ENCODE peak calls at places on chromosomes 2 and 18, in four cellular contexts. One of them, this sample, is unnamed.

GRCh38 chr2:225401001-225401400 is 1.5 kb downstream of the NYAP2 start:
- DNase-seq in small intestine: no peak
- DNase-seq in WERI-Rb-1: no peak
- DNase-seq in Peyer's patch: no peak
- DNase-seq in this sample: no peak

GRCh38 chr2:229401126-229401865 is 130.2 kb upstream of the PID1 start:
- DNase-seq in WERI-Rb-1: no peak
- DNase-seq in Peyer's patch: no peak
- DNase-seq in small intestine: no peak
- DNase-seq in this sample: no peak

GRCh38 chr2:88580088-88580487 is 47.2 kb downstream of the EIF2AK3 start:
- DNase-seq in WERI-Rb-1: no peak
- DNase-seq in Peyer's patch: no peak
- DNase-seq in small intestine: no peak
- DNase-seq in this sample: no peak

GRCh38 chr2:199798881-199799580 is 52.0 kb downstream of the FTCDNL1 start:
- DNase-seq in WERI-Rb-1: no peak
- DNase-seq in Peyer's patch: no peak
- DNase-seq in small intestine: no peak
- DNase-seq in this sample: no peak

GRCh38 chr2:88614497-88615157 is 12.6 kb downstream of the EIF2AK3 start:
- DNase-seq in small intestine: no peak
- DNase-seq in WERI-Rb-1: no peak
- DNase-seq in Peyer's patch: no peak
- DNase-seq in this sample: no peak

GRCh38 chr2:138974651-138975050 is 194.5 kb upstream of the NXPH2 start:
- DNase-seq in small intestine: no peak
- DNase-seq in WERI-Rb-1: no peak
- DNase-seq in Peyer's patch: no peak
- DNase-seq in this sample: no peak

GRCh38 chr2:39728941-39729351 is 50.1 kb downstream of the THUMPD2 start:
- DNase-seq in Peyer's patch: no peak
- DNase-seq in WERI-Rb-1: peak; percentile 58
- DNase-seq in small intestine: peak; percentile 15
- DNase-seq in this sample: no peak

GRCh38 chr18:681985-682384 is 24.5 kb downstream of the TYMS start:
- DNase-seq in WERI-Rb-1: no peak
- DNase-seq in Peyer's patch: no peak
- DNase-seq in small intestine: peak; percentile 27
- DNase-seq in this sample: no peak

GRCh38 chr18:50610349-50610748 is 50.5 kb downstream of the MAPK4 start:
- DNase-seq in WERI-Rb-1: no peak
- DNase-seq in small intestine: no peak
- DNase-seq in Peyer's patch: no peak
- DNase-seq in this sample: peak; percentile 33

GRCh38 chr2:207792244-207792785 is 22.6 kb upstream of the FZD5 start:
- DNase-seq in Peyer's patch: no peak
- DNase-seq in WERI-Rb-1: no peak
- DNase-seq in small intestine: peak; percentile 70
- DNase-seq in this sample: peak; percentile 77

GRCh38 chr18:36809590-36810381 is 19.0 kb downstream of the TPGS2 start:
- DNase-seq in WERI-Rb-1: peak; percentile 39
- DNase-seq in small intestine: peak; percentile 73
- DNase-seq in Peyer's patch: peak; percentile 17
- DNase-seq in this sample: peak; percentile 75

GRCh38 chr18:39845086-39845485 is 2109.9 kb upstream of the PIK3C3 start:
- DNase-seq in Peyer's patch: no peak
- DNase-seq in small intestine: no peak
- DNase-seq in WERI-Rb-1: no peak
- DNase-seq in this sample: no peak

GRCh38 chr2:118221952-118222594 is 133.8 kb downstream of the INSIG2 start:
- DNase-seq in WERI-Rb-1: peak; percentile 22
- DNase-seq in small intestine: peak; percentile 62
- DNase-seq in Peyer's patch: no peak
- DNase-seq in this sample: peak; percentile 65

GRCh38 chr2:120628248-120628647 is 107.4 kb upstream of the GLI2 start:
- DNase-seq in small intestine: no peak
- DNase-seq in Peyer's patch: no peak
- DNase-seq in WERI-Rb-1: no peak
- DNase-seq in this sample: no peak

GRCh38 chr2:241148891-241149674 is at the start of gene PASK:
- DNase-seq in WERI-Rb-1: peak; percentile 97
- DNase-seq in small intestine: peak; percentile 98
- DNase-seq in Peyer's patch: peak; percentile 96
- DNase-seq in this sample: peak; percentile 98

GRCh38 chr2:128967666-128968065 is 649.0 kb upstream of the HS6ST1 start:
- DNase-seq in Peyer's patch: no peak
- DNase-seq in small intestine: no peak
- DNase-seq in WERI-Rb-1: no peak
- DNase-seq in this sample: no peak

GRCh38 chr2:235274010-235274409 is 219.8 kb upstream of the AGAP1 start:
- DNase-seq in small intestine: no peak
- DNase-seq in WERI-Rb-1: no peak
- DNase-seq in Peyer's patch: no peak
- DNase-seq in this sample: no peak

GRCh38 chr2:133810559-133810958 is 242.3 kb upstream of the NCKAP5 start:
- DNase-seq in small intestine: no peak
- DNase-seq in WERI-Rb-1: no peak
- DNase-seq in Peyer's patch: no peak
- DNase-seq in this sample: no peak

GRCh38 chr2:235204923-235205322 is 253.1 kb downstream of the SH3BP4 start:
- DNase-seq in Peyer's patch: no peak
- DNase-seq in small intestine: no peak
- DNase-seq in WERI-Rb-1: no peak
- DNase-seq in this sample: no peak

GRCh38 chr2:102166189-102166845 is 20.5 kb upstream of the IL1RL2 start:
- DNase-seq in WERI-Rb-1: no peak
- DNase-seq in small intestine: peak; percentile 25
- DNase-seq in Peyer's patch: no peak
- DNase-seq in this sample: peak; percentile 35

GRCh38 chr18:61570070-61570469 is 236.8 kb downstream of the CDH20 start:
- DNase-seq in WERI-Rb-1: no peak
- DNase-seq in Peyer's patch: no peak
- DNase-seq in small intestine: no peak
- DNase-seq in this sample: no peak

GRCh38 chr2:69933839-69934613 is 19.1 kb downstream of the MXD1 start:
- DNase-seq in Peyer's patch: no peak
- DNase-seq in WERI-Rb-1: no peak
- DNase-seq in small intestine: peak; percentile 95
- DNase-seq in this sample: no peak

GRCh38 chr18:54316071-54316820 is 41.4 kb downstream of the STARD6 start:
- DNase-seq in Peyer's patch: no peak
- DNase-seq in small intestine: no peak
- DNase-seq in WERI-Rb-1: no peak
- DNase-seq in this sample: no peak
- H3K4me3 ChIP-seq in Peyer's patch: no peak overlapping the region
- H3K4me3 ChIP-seq in small intestine: no peak overlapping the region
- H3K4me3 ChIP-seq in WERI-Rb-1: no peak overlapping the region
- H3K4me3 ChIP-seq in this sample: no peak overlapping the region

GRCh38 chr2:54274781-54275242 is 18.8 kb upstream of the TSPYL6 start:
- DNase-seq in small intestine: no peak
- DNase-seq in WERI-Rb-1: no peak
- DNase-seq in Peyer's patch: no peak
- DNase-seq in this sample: no peak
- H3K4me3 ChIP-seq in small intestine: no peak overlapping the region
- H3K4me3 ChIP-seq in WERI-Rb-1: no peak overlapping the region
- H3K4me3 ChIP-seq in Peyer's patch: no peak overlapping the region
- H3K4me3 ChIP-seq in this sample: no peak overlapping the region

GRCh38 chr2:20199381-20200270 is 25.3 kb downstream of the SDC1 start:
- DNase-seq in Peyer's patch: no peak
- DNase-seq in WERI-Rb-1: no peak
- DNase-seq in small intestine: no peak
- DNase-seq in this sample: no peak

GRCh38 chr2:20200697-20201555 is 24.0 kb downstream of the SDC1 start:
- DNase-seq in WERI-Rb-1: no peak
- DNase-seq in small intestine: no peak
- DNase-seq in Peyer's patch: no peak
- DNase-seq in this sample: no peak

GRCh38 chr2:20203072-20203471 is 21.9 kb downstream of the SDC1 start:
- DNase-seq in Peyer's patch: no peak
- DNase-seq in small intestine: no peak
- DNase-seq in WERI-Rb-1: no peak
- DNase-seq in this sample: no peak

GRCh38 chr2:20203521-20204225 is 21.3 kb downstream of the SDC1 start:
- DNase-seq in WERI-Rb-1: no peak
- DNase-seq in small intestine: no peak
- DNase-seq in Peyer's patch: no peak
- DNase-seq in this sample: no peak

DNA sequence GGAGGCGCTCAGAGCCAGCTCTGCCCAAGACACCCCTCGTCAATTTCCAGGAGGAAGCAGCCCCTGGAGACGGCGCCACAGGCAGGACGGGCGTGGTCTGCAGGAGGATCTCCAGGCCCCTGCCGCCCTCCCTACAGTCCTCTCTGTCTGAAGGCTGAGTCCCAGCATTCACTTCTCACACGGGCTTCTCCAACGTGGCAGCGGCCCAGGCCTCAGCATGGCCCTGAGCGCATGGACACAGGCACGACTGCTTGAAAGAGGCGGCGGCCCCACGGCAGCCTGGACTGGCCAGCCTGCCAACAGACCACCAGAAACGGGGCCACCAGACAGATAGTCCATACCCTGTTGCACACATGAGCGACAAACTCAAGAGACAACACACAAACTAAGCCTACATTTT is 23.3 kb downstream of the SDC1 start:
- DNase-seq in WERI-Rb-1: no peak
- DNase-seq in Peyer's patch: no peak
- DNase-seq in small intestine: no peak
- DNase-seq in this sample: no peak
- H3K4me3 ChIP-seq in WERI-Rb-1: no peak overlapping the region
- H3K4me3 ChIP-seq in Peyer's patch: no peak overlapping the region
- H3K4me3 ChIP-seq in small intestine: no peak overlapping the region
- H3K4me3 ChIP-seq in this sample: no peak overlapping the region

DNA sequence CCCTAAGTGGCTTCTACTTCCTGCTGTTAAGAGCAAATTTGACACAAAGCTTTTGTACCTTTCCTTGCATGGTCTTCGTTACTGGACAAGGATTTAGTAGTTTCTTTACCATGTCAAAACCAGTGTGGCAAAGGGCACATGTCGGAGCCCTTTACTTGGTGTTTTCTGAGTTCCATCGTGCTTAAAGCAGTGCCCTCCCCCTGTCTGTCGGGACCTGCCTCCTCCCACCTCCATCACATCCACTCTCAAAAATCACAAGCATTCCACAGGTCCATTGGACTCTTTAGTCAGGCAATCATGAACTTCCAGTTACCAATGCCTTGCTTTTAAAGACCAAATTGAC is 763 bp downstream of the CCDC141 start:
- DNase-seq in small intestine: no peak
- DNase-seq in WERI-Rb-1: no peak
- DNase-seq in Peyer's patch: peak; percentile 22
- DNase-seq in this sample: no peak
- H3K4me3 ChIP-seq in small intestine: no peak overlapping the region
- H3K4me3 ChIP-seq in WERI-Rb-1: no peak overlapping the region
- H3K4me3 ChIP-seq in Peyer's patch: peak overlapping the region; percentile 29
- H3K4me3 ChIP-seq in this sample: no peak overlapping the region

GRCh38 chr2:15628899-15629855 is 37.5 kb downstream of the DDX1 start:
- DNase-seq in Peyer's patch: no peak
- DNase-seq in WERI-Rb-1: no peak
- DNase-seq in small intestine: no peak
- DNase-seq in this sample: no peak

GRCh38 chr2:15626967-15627366 is 35.3 kb downstream of the DDX1 start:
- DNase-seq in WERI-Rb-1: no peak
- DNase-seq in Peyer's patch: no peak
- DNase-seq in small intestine: no peak
- DNase-seq in this sample: no peak

GRCh38 chr2:15626126-15626525 is 34.5 kb downstream of the DDX1 start:
- DNase-seq in Peyer's patch: no peak
- DNase-seq in small intestine: no peak
- DNase-seq in WERI-Rb-1: no peak
- DNase-seq in this sample: no peak

GRCh38 chr2:15630121-15630957 is 38.7 kb downstream of the DDX1 start:
- DNase-seq in small intestine: no peak
- DNase-seq in WERI-Rb-1: no peak
- DNase-seq in Peyer's patch: no peak
- DNase-seq in this sample: no peak

GRCh38 chr2:15627842-15628684 is 36.4 kb downstream of the DDX1 start:
- DNase-seq in Peyer's patch: no peak
- DNase-seq in WERI-Rb-1: no peak
- DNase-seq in small intestine: no peak
- DNase-seq in this sample: no peak
- H3K4me3 ChIP-seq in Peyer's patch: no peak overlapping the region
- H3K4me3 ChIP-seq in WERI-Rb-1: no peak overlapping the region
- H3K4me3 ChIP-seq in small intestine: no peak overlapping the region
- H3K4me3 ChIP-seq in this sample: no peak overlapping the region

GRCh38 chr2:54572262-54572635 is 116.1 kb downstream of the SPTBN1 start:
- DNase-seq in small intestine: peak; percentile 93
- DNase-seq in WERI-Rb-1: no peak
- DNase-seq in Peyer's patch: no peak
- DNase-seq in this sample: no peak

GRCh38 chr2:54573532-54573915 is 117.4 kb downstream of the SPTBN1 start:
- DNase-seq in small intestine: no peak
- DNase-seq in Peyer's patch: no peak
- DNase-seq in WERI-Rb-1: no peak
- DNase-seq in this sample: no peak

GRCh38 chr2:54570925-54571694 is 115.0 kb downstream of the SPTBN1 start:
- DNase-seq in WERI-Rb-1: peak; percentile 45
- DNase-seq in small intestine: peak; percentile 61
- DNase-seq in Peyer's patch: peak; percentile 87
- DNase-seq in this sample: no peak

GRCh38 chr2:54574107-54574859 is 118.2 kb downstream of the SPTBN1 start:
- DNase-seq in small intestine: peak; percentile 97
- DNase-seq in WERI-Rb-1: no peak
- DNase-seq in Peyer's patch: peak; percentile 53
- DNase-seq in this sample: no peak

GRCh38 chr2:54572636-54573531 is 116.8 kb downstream of the SPTBN1 start:
- DNase-seq in small intestine: peak; percentile 80
- DNase-seq in WERI-Rb-1: no peak
- DNase-seq in Peyer's patch: no peak
- DNase-seq in this sample: no peak
- H3K4me3 ChIP-seq in small intestine: no peak overlapping the region
- H3K4me3 ChIP-seq in WERI-Rb-1: no peak overlapping the region
- H3K4me3 ChIP-seq in Peyer's patch: no peak overlapping the region
- H3K4me3 ChIP-seq in this sample: no peak overlapping the region